ENCODE peak calls at places on chromosomes 6 and 20, in seven cellular contexts. P is PC-9, O is RWPE1, L is tibial nerve, J is H9, N is spleen, C is colonic mucosa. T is an unnamed sample.

GRCh38 chr20:17543531-17543961 is 12.4 kb upstream of the BFSP1 start:
- DNase-seq in P (no peak), J (no peak), C (no peak), N (no peak), O (no peak), L (no peak), T (no peak)

GRCh38 chr20:38141889-38142494 is 23.1 kb downstream of the TGM2 start:
- DNase-seq in C (no peak), N (peak), L (no peak), J (no peak), P (no peak), O (no peak), T (no peak)

GRCh38 chr6:131949909-131950766 is 1.0 kb downstream of the CCN2 start:
- DNase-seq in N (peak), O (peak), P (no peak), C (peak), J (peak), L (peak), T (peak)

GRCh38 chr20:48797275-48797825 is 30.4 kb downstream of the PREX1 start:
- DNase-seq in C (no peak), O (no peak), P (no peak), J (no peak), L (peak), N (peak), T (no peak)

GRCh38 chr20:52340036-52340634 is 148.6 kb upstream of the ZFP64 start:
- DNase-seq in C (no peak), P (peak), N (no peak), J (no peak), L (no peak), O (no peak), T (no peak)

GRCh38 chr6:115456848-115457247 is 603.8 kb downstream of the FRK start:
- DNase-seq in L (no peak), N (no peak), J (peak), O (no peak), C (no peak), P (no peak), T (no peak)

GRCh38 chr6:145349950-145350510 is 385.3 kb downstream of the EPM2A start:
- DNase-seq in L (no peak), J (no peak), O (no peak), P (no peak), N (no peak), C (no peak), T (no peak)

GRCh38 chr6:146670161-146670560 is 71.4 kb downstream of the ADGB start:
- DNase-seq in O (no peak), L (no peak), C (no peak), P (no peak), J (no peak), N (no peak), T (no peak)

GRCh38 chr6:22877946-22878705 is 308.8 kb downstream of the HDGFL1 start:
- DNase-seq in L (no peak), O (no peak), J (peak), C (no peak), P (no peak), N (no peak), T (no peak)

GRCh38 chr6:2073476-2073875 is 171.9 kb downstream of the GMDS start:
- DNase-seq in J (no peak), C (no peak), N (no peak), P (no peak), L (no peak), O (no peak), T (no peak)

GRCh38 chr6:34516391-34517324 is 39.5 kb downstream of the SPDEF start:
- DNase-seq in N (peak), P (no peak), J (no peak), L (no peak), C (no peak), O (no peak), T (no peak)

GRCh38 chr6:146785001-146785585 is 186.3 kb downstream of the ADGB start:
- DNase-seq in J (no peak), C (peak), L (no peak), O (peak), P (no peak), N (no peak), T (no peak)

GRCh38 chr20:42150230-42150629 is 532.1 kb upstream of the CHD6 start:
- DNase-seq in C (no peak), O (no peak), P (no peak), N (no peak), J (no peak), L (no peak), T (no peak)

GRCh38 chr6:43389713-43390265 is 20.3 kb upstream of the ZNF318 start:
- DNase-seq in L (no peak), N (no peak), P (no peak), J (no peak), O (no peak), C (no peak), T (no peak)

GRCh38 chr6:87929843-87930288 is 117.8 kb upstream of the SPACA1 start:
- DNase-seq in L (peak), P (peak), N (peak), J (peak), O (peak), C (peak), T (peak)

GRCh38 chr20:34532320-34532719 is 16.1 kb downstream of the DYNLRB1 start:
- DNase-seq in L (no peak), P (no peak), N (peak), C (no peak), J (no peak), O (no peak), T (no peak)

GRCh38 chr6:111407686-111408085 is 75.3 kb downstream of the REV3L start:
- DNase-seq in O (no peak), P (no peak), N (no peak), J (no peak), C (no peak), L (no peak), T (no peak)

GRCh38 chr6:149906405-149906804 is 8.5 kb upstream of the RAET1E start:
- DNase-seq in P (no peak), N (no peak), J (no peak), C (no peak), L (no peak), O (no peak), T (no peak)

GRCh38 chr6:5202206-5202605 is 58.5 kb downstream of the LYRM4 start:
- DNase-seq in L (no peak), J (no peak), P (no peak), N (no peak), O (no peak), C (no peak), T (no peak)

GRCh38 chr20:42430525-42431046 is 759.1 kb downstream of the PTPRT start:
- DNase-seq in L (no peak), O (no peak), J (no peak), P (no peak), N (no peak), C (no peak), T (no peak)

GRCh38 chr6:170545405-170545804 is 7.7 kb downstream of the PSMB1 start:
- DNase-seq in N (no peak), C (no peak), O (no peak), J (no peak), P (no peak), L (no peak), T (no peak)

GRCh38 chr20:22663528-22664025 is 79.2 kb upstream of the FOXA2 start:
- DNase-seq in N (no peak), J (peak), O (no peak), C (no peak), P (no peak), L (no peak), T (no peak)

GRCh38 chr6:104638841-104639290 is 220.9 kb downstream of the HACE1 start:
- DNase-seq in L (peak), O (no peak), P (no peak), N (no peak), C (no peak), J (no peak), T (no peak)

GRCh38 chr6:27630727-27631613 is 158.1 kb upstream of the ZNF184 start:
- DNase-seq in C (peak), J (peak), L (no peak), P (peak), O (peak), N (no peak), T (peak)

GRCh38 chr6:109782401-109783046 is 91.4 kb downstream of the FIG4 start:
- DNase-seq in P (no peak), L (no peak), C (no peak), N (no peak), O (no peak), J (no peak), T (no peak)

GRCh38 chr6:73043446-73043845 is 181.8 kb downstream of the KHDC1L start:
- DNase-seq in C (no peak), N (no peak), J (no peak), P (no peak), O (no peak), L (no peak), T (no peak)

GRCh38 chr6:117508450-117508971 is 26.0 kb downstream of the DCBLD1 start:
- DNase-seq in N (no peak), P (no peak), C (no peak), L (no peak), O (no peak), J (no peak), T (no peak)

GRCh38 chr20:6055981-6056569 is 2.2 kb upstream of the LRRN4 start:
- DNase-seq in C (no peak), L (no peak), J (no peak), P (no peak), O (no peak), N (no peak), T (no peak)

GRCh38 chr20:6055161-6055783 is 1.4 kb upstream of the LRRN4 start:
- DNase-seq in L (no peak), N (no peak), P (no peak), J (no peak), O (no peak), C (no peak), T (no peak)

GRCh38 chr20:6058684-6059295 is 4.9 kb upstream of the LRRN4 start:
- DNase-seq in J (no peak), L (no peak), N (no peak), O (no peak), P (peak), C (no peak), T (peak)

GRCh38 chr20:6057139-6057538 is 3.3 kb upstream of the LRRN4 start:
- DNase-seq in J (no peak), L (no peak), C (no peak), P (no peak), N (no peak), O (no peak), T (no peak)

DNA sequence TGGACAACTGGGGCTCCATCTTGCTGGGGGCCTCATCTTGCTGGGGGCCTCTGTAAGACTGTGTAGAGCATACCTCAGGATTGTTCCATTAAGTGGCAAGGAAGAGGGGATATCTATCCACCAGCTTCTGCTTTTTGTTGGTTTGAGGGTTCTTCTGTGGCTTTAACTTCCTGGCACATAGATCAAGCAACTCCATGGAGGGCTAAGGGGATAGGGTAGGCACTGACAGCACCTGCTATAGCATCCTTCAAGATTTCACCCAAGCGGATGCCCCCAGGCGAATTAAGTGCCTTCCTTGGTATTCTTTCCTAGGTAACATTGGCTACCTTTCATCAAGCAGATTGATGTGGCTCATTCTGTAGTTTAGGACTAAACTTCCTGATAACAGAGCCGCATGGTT is 3.8 kb upstream of the LRRN4 start:
- DNase-seq in N (no peak), C (no peak), P (no peak), L (no peak), J (no peak), O (no peak), T (no peak)
- TF ChIP-seq CTCF in N (no peak), C (no peak), P (no peak), L (no peak), J (no peak), O (no peak), T (no peak)

GRCh38 chr20:11067359-11067758 is 393.6 kb upstream of the JAG1 start:
- DNase-seq in C (no peak), L (no peak), P (no peak), O (no peak), N (no peak), J (no peak), T (no peak)

GRCh38 chr20:11076434-11076833 is 402.6 kb upstream of the JAG1 start:
- DNase-seq in O (no peak), C (no peak), L (no peak), J (no peak), P (no peak), N (no peak), T (no peak)

DNA sequence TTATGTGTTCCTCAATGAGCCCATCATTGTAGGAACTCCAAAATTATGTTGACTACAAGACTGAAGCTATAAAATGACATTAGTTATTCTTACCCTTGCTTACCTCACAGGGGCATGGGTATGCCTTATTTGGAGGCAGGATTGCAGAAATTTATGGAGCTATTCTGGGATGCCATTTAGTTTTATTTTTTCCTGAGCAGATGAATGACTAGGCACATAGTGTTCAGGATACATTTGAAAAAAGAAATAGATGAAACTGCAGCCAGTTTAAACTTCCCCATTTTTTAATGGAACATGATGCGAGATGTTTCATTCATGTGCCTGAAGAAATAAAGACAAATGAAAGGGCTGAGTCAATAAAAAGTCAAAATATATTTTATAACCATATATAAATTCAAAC is 399.2 kb upstream of the JAG1 start:
- DNase-seq in O (no peak), J (no peak), N (no peak), C (no peak), P (no peak), L (no peak), T (no peak)
- TF ChIP-seq CTCF in O (no peak), J (no peak), N (no peak), C (no peak), P (no peak), L (no peak), T (no peak)

GRCh38 chr6:125151715-125152114 is 1.9 kb upstream of the TPD52L1 start:
- DNase-seq in L (no peak), N (no peak), O (no peak), J (no peak), P (no peak), C (no peak), T (no peak)

GRCh38 chr6:125156496-125156895 is 2.9 kb downstream of the TPD52L1 start:
- DNase-seq in C (no peak), L (no peak), N (no peak), J (no peak), P (no peak), O (no peak), T (no peak)

GRCh38 chr6:125155344-125155743 is 1.8 kb downstream of the TPD52L1 start:
- DNase-seq in O (no peak), L (no peak), P (no peak), J (no peak), C (no peak), N (no peak), T (no peak)

GRCh38 chr6:125153541-125154183 is at the start of gene TPD52L1:
- DNase-seq in L (peak), O (peak), C (peak), J (peak), N (peak), P (peak), T (peak)

DNA sequence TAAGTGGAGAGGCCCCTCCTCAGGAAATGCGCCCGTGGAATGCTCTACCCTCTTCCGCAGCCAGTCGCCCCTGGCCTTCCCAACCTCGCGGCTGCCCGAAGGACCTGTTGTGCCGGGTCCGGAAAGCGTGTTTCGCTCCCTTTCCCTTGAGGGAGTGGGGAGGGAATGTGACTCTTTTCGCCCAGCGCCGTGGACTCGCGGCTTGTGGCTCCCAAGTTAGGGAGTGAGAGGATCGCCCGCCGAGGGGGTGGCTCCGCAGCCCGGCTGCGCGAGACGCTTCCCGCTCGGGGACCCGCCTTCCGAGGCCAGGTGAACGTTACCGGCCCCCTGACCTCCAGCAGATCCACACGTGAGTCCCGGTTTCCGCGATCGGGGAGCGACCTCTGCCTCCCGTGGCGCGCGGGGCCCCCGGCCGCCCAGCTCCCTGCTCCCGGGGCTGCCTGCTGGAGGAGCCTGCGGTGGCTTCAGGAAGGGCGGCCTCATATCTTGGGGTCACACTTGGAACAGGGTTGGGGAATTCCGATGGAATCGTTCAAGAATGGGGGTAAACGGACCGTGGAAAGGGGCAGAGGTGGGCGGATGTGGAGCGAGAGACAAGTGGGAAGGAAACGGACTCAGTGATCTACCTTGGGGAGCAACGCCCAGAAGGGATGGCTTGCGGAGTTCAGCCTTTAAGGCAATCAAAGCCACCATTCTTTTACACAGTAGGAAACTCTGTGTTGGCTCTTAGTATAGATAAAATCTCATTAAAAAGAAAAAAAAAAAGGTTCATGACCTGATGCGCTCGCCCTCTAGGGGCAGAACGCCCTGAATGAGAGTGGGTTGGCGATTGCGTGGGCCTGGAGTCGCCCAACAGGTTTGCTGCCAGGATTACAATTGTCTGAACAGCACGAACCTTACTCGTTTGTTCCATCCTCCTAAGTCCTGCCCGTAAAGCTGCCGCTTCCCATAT is 887 bp downstream of the TPD52L1 start:
- DNase-seq in J (peak), L (peak), N (peak), C (peak), P (peak), O (peak), T (peak)
- TF ChIP-seq CTCF in J (peak), L (no peak), N (no peak), C (peak), P (peak), O (peak), T (peak)

GRCh38 chr20:5933802-5934436 is 16.4 kb downstream of the TRMT6 start:
- DNase-seq in C (no peak), N (no peak), L (no peak), J (no peak), P (no peak), O (peak), T (no peak)
- TF ChIP-seq CTCF in C (no peak), N (no peak), L (no peak), J (peak), P (peak), O (peak), T (no peak)

GRCh38 chr6:134826889-134827737 is 122.8 kb downstream of the ALDH8A1 start:
- DNase-seq in L (peak), C (no peak), O (peak), P (peak), N (no peak), J (no peak), T (no peak)
- TF ChIP-seq CTCF in L (no peak), C (no peak), O (peak), P (no peak), N (no peak), J (no peak), T (no peak)

GRCh38 chr6:90619221-90619620 is 32.3 kb upstream of the MAP3K7 start:
- DNase-seq in C (no peak), L (no peak), J (no peak), N (no peak), O (no peak), P (no peak), T (no peak)
- TF ChIP-seq CTCF in C (no peak), L (no peak), J (no peak), N (no peak), O (no peak), P (no peak), T (no peak)

GRCh38 chr6:166477647-166478365 is 95.1 kb upstream of the MPC1 start:
- DNase-seq in N (peak), P (no peak), L (no peak), J (no peak), O (no peak), C (no peak), T (no peak)

GRCh38 chr6:166476634-166477215 is 94.0 kb upstream of the MPC1 start:
- DNase-seq in J (no peak), N (peak), P (no peak), O (no peak), L (no peak), C (no peak), T (no peak)

GRCh38 chr6:166476061-166476591 is 93.4 kb upstream of the MPC1 start:
- DNase-seq in L (no peak), C (no peak), J (no peak), O (no peak), P (no peak), N (peak), T (no peak)

GRCh38 chr6:166473886-166474596 is 91.3 kb upstream of the MPC1 start:
- DNase-seq in J (peak), O (no peak), N (peak), P (no peak), L (no peak), C (no peak), T (no peak)

DNA sequence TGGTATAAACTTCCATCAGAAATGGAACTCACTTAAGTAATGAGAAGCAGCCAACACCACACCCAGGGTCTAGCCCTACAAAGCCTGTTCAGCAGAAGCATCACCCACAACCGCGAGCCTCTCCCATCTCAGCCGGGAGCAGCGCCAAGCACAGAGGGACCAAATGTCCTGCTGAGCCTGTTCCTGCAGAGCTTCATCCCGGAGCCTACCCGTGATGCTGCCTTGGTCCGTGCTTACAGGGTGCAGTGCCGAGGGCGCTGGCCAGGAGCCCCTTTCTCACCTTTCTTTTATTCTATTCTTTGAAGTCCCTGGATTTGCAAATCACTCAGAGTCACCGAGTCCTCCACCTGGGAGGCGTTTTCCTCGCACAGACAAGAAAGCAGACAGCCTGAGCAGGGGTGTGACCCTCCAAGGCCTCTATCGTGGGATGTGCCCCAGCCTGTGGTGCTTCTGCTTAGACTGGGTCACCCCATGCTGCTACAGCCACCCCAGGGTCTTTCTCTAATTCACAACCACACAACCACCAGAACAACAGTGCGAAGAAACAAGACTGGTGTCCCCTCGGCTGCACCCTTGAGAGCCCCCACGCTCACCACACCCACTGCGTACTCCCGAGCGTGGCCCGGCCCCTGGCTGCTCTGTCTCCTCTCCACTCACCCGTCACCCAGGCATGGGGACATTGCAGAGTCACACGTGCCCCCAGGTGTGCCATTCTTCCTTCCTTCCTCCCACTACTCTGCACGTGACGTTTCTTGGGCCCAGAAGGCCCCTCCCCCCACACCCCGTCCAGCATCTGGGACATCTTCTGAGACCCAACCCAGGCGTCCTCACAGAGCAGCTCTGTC is 92.2 kb upstream of the MPC1 start:
- DNase-seq in C (no peak), N (peak), L (no peak), O (no peak), P (no peak), J (no peak), T (no peak)
- TF ChIP-seq CTCF in C (no peak), N (no peak), L (no peak), O (no peak), P (no peak), J (no peak), T (no peak)